ENCODE peak calls at places on chromosomes 7 and 10, in seven cellular contexts. E, P, R, V, G, Y and A are unnamed samples.
A peak's percentile ranks its signal among the peaks of the same experiment; 100 is the strongest.

GRCh38 chr7:142815099-142815498 is 39.8 kb upstream of the EPHB6 start:
- DNase-seq in E (no peak), P (no peak), R (no peak), V (no peak), G (no peak), Y (no peak), A (no peak)

GRCh38 chr7:141688038-141688437 is 13.9 kb downstream of the DENND11 start:
- DNase-seq in E (no peak), P (no peak), R (no peak), V (no peak), G (no peak), Y (no peak), A (no peak)

GRCh38 chr10:70560511-70560931 is 42.0 kb downstream of the PRF1 start:
- DNase-seq in E (no peak), P (no peak), R (no peak), V (no peak), G (no peak), Y (no peak), A (no peak)

GRCh38 chr10:2700626-2701305 is 366.6 kb upstream of the PFKP start:
- DNase-seq in E (no peak), P (no peak), R (no peak), V (no peak), G (no peak), Y (no peak), A (no peak)

GRCh38 chr10:101818958-101819633 is 852 bp upstream of the OGA start:
- DNase-seq in E (peak; percentile 66), P (peak; percentile 25), R (peak; percentile 14), V (no peak), G (peak; percentile 74), Y (no peak), A (no peak)

GRCh38 chr7:21953766-21954165 is 8.1 kb upstream of the CDCA7L start:
- DNase-seq in E (no peak), P (no peak), R (no peak), V (no peak), G (no peak), Y (no peak), A (no peak)

GRCh38 chr10:68876919-68877250 is 24.2 kb upstream of the DDX50 start:
- DNase-seq in E (peak; percentile 37), P (no peak), R (no peak), V (no peak), G (no peak), Y (no peak), A (no peak)

GRCh38 chr10:519716-520401 is 169.6 kb downstream of the DIP2C start:
- DNase-seq in E (no peak), P (no peak), R (no peak), V (no peak), G (peak; percentile 64), Y (no peak), A (no peak)

GRCh38 chr7:108080094-108080656 is 50.0 kb downstream of the LAMB4 start:
- DNase-seq in E (no peak), P (no peak), R (no peak), V (no peak), G (no peak), Y (no peak), A (no peak)

GRCh38 chr7:106430535-106431455 is 146.0 kb upstream of the NAMPT start:
- DNase-seq in E (no peak), P (no peak), R (no peak), V (no peak), G (no peak), Y (no peak), A (no peak)

GRCh38 chr10:107814865-107815487 is 650.5 kb upstream of the SORCS1 start:
- DNase-seq in E (peak; percentile 77), P (peak; percentile 63), R (peak; percentile 78), V (no peak), G (peak; percentile 31), Y (peak; percentile 54), A (peak; percentile 70)

GRCh38 chr10:57977262-57977661 is 290.4 kb downstream of the IPMK start:
- DNase-seq in E (no peak), P (no peak), R (no peak), V (no peak), G (no peak), Y (no peak), A (no peak)

GRCh38 chr7:97307521-97308108 is 190.1 kb downstream of the SDHAF3 start:
- DNase-seq in E (no peak), P (no peak), R (peak; percentile 31), V (no peak), G (no peak), Y (no peak), A (no peak)

GRCh38 chr10:114541081-114541833 is 116.8 kb downstream of the ABLIM1 start:
- DNase-seq in E (peak; percentile 49), P (peak; percentile 89), R (peak; percentile 62), V (no peak), G (no peak), Y (no peak), A (no peak)

GRCh38 chr10:106242301-106242700 is 922.2 kb downstream of the SORCS1 start:
- DNase-seq in E (no peak), P (no peak), R (no peak), V (no peak), G (no peak), Y (no peak), A (no peak)

GRCh38 chr7:118280319-118281012 is 56.0 kb downstream of the ANKRD7 start:
- DNase-seq in E (no peak), P (no peak), R (no peak), V (no peak), G (no peak), Y (no peak), A (no peak)

GRCh38 chr7:138564365-138564764 is 104.3 kb downstream of the TRIM24 start:
- DNase-seq in E (peak; percentile 19), P (peak; percentile 25), R (peak; percentile 69), V (no peak), G (no peak), Y (no peak), A (no peak)

GRCh38 chr10:7153750-7154149 is 257.1 kb downstream of the SFMBT2 start:
- DNase-seq in E (no peak), P (peak; percentile 48), R (peak; percentile 42), V (no peak), G (no peak), Y (no peak), A (no peak)

GRCh38 chr10:6141296-6142151 is 52.7 kb downstream of the RBM17 start:
- DNase-seq in E (no peak), P (peak; percentile 67), R (peak; percentile 54), V (no peak), G (peak; percentile 48), Y (peak; percentile 45), A (no peak)
- H3K4me2 ChIP-seq in E (peak overlapping the region; percentile 70), P (peak overlapping the region; percentile 7), R (peak overlapping the region; percentile 87), V (no peak overlapping the region), G (peak overlapping the region; percentile 89), Y (peak overlapping the region; percentile 78), A (no peak overlapping the region)

DNA sequence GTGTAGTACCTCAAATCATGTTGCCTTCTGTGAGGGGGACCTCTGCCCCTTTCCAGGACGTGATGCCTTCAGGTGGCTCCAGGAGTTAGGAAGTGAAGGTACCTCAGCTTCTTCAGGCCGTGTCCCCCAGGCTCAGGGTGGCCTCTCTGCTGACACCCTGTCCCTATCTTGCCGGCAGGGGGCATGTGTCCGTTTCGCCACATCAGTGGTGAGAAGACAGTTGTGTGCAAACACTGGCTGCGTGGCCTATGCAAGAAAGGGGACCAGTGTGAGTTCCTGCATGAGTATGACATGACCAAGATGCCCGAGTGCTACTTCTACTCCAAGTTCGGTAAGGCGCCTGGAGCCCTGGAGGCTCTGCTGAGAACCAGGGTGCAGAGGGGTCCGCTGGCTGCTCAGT is 9.2 kb downstream of the CPSF4 start:
- DNase-seq in E (no peak), P (no peak), R (peak; percentile 19), V (no peak), G (peak; percentile 35), Y (no peak), A (no peak)
- TF ChIP-seq CTCF in E (peak; percentile 3), P (no peak), R (peak; percentile 41), V (peak; percentile 12), G (peak; percentile 48), Y (peak; percentile 33), A (peak; percentile 29)

DNA sequence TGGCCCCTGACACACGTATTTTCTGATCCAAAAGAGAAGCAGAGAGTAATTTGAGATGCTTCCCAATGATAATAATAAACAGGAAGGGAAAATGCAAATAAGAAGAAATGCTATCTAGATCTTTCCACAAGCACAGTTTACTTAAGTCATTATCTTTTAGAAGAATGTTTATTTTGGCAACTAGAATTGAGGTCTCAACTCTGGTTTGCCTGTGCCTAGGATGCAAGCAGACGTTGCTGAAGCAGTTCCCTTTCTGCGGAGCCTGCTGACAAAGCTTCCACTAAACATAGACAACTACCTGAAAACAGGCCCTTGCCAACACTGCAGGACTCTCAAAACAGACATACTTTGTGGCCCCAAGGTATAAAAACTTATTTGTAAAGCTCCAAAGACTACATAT is 315.8 kb upstream of the POM121L12 start:
- DNase-seq in E (no peak), P (no peak), R (no peak), V (no peak), G (peak; percentile 83), Y (no peak), A (no peak)
- H3K4me2 ChIP-seq in E (no peak overlapping the region), P (no peak overlapping the region), R (no peak overlapping the region), V (no peak overlapping the region), G (peak overlapping the region; percentile 10), Y (no peak overlapping the region), A (no peak overlapping the region)

GRCh38 chr10:112653215-112653614 is 206.2 kb downstream of the VTI1A start:
- DNase-seq in E (no peak), P (no peak), R (no peak), V (no peak), G (no peak), Y (no peak), A (no peak)

GRCh38 chr10:112649492-112650152 is 202.6 kb downstream of the VTI1A start:
- DNase-seq in E (no peak), P (no peak), R (peak; percentile 56), V (no peak), G (no peak), Y (no peak), A (no peak)

GRCh38 chr10:112654794-112655193 is 207.8 kb downstream of the VTI1A start:
- DNase-seq in E (no peak), P (no peak), R (no peak), V (no peak), G (no peak), Y (no peak), A (no peak)

GRCh38 chr10:112653851-112654250 is 206.8 kb downstream of the VTI1A start:
- DNase-seq in E (no peak), P (no peak), R (no peak), V (no peak), G (no peak), Y (no peak), A (no peak)

DNA sequence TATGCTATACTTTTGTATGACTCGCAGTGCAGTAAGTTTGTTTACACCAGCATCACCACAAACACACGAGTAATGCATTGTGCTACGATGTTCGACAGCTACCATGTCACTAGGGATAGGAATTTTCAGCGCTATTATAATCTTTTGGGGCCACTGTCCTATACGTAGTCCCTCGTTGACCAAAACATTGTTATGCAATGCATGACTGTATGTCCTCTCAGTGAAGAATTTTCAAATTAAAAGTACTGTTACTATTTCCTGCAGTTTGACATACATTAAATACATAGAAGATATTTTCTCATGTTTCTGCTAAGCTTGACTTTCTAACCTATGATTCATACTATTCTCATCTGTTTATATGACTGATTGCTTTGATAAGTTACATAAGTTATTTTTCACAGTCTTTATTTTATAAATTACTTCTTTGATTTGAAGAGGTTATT is 203.6 kb downstream of the VTI1A start:
- DNase-seq in E (no peak), P (peak; percentile 43), R (peak; percentile 58), V (no peak), G (no peak), Y (no peak), A (no peak)
- TF ChIP-seq CTCF in E (no peak), P (no peak), R (no peak), V (no peak), G (no peak), Y (no peak), A (no peak)